ENCODE peak calls at places on chromosomes 4 and X, in eight cellular contexts. T is breast epithelium, L is A549, P is transverse colon, S is uterus, M is heart left ventricle, Z is ovary, R is suprapubic skin. Q is an unnamed sample.

GRCh38 chrX:38375888-38376287 is 23.5 kb downstream of the OTC start:
- DNase-seq in T (no peak), L (peak), P (no peak), S (no peak), M (no peak), Z (no peak), R (no peak), Q (no peak)

GRCh38 chr4:105246712-105247111 is 100.0 kb downstream of the TET2 start:
- DNase-seq in T (no peak), L (no peak), P (no peak), S (peak), M (no peak), Z (no peak), R (no peak), Q (no peak)

GRCh38 chrX:17610788-17611187 is 126.5 kb upstream of the SCML1 start:
- DNase-seq in T (no peak), L (no peak), P (no peak), S (no peak), M (no peak), Z (no peak), R (no peak), Q (no peak)

GRCh38 chr4:83207497-83208105 is 77.0 kb downstream of the COQ2 start:
- DNase-seq in T (no peak), L (peak), P (peak), S (no peak), M (no peak), Z (no peak), R (no peak), Q (no peak)

GRCh38 chrX:54248309-54248708 is 65.3 kb upstream of the FAM120C start:
- DNase-seq in T (no peak), L (peak), P (no peak), S (no peak), M (no peak), Z (no peak), R (no peak), Q (no peak)

GRCh38 chr4:91454111-91454510 is 849.7 kb upstream of the GRID2 start:
- DNase-seq in T (no peak), L (no peak), P (no peak), S (no peak), M (no peak), Z (no peak), R (no peak), Q (no peak)

GRCh38 chr4:151721466-151721865 is 39.3 kb downstream of the GATB start:
- DNase-seq in T (no peak), L (no peak), P (no peak), S (peak), M (no peak), Z (no peak), R (no peak), Q (no peak)

GRCh38 chr4:89590102-89590501 is 246.9 kb downstream of the SNCA start:
- DNase-seq in T (no peak), L (no peak), P (no peak), S (no peak), M (no peak), Z (no peak), R (no peak), Q (no peak)

GRCh38 chrX:15142084-15142715 is 127.7 kb downstream of the ASB9 start:
- DNase-seq in T (no peak), L (no peak), P (no peak), S (no peak), M (no peak), Z (no peak), R (no peak), Q (no peak)

GRCh38 chr4:151304755-151305154 is 20.6 kb downstream of the SH3D19 start:
- DNase-seq in T (no peak), L (peak), P (no peak), S (no peak), M (no peak), Z (no peak), R (no peak), Q (no peak)

GRCh38 chrX:149638860-149639259 is 7.3 kb upstream of the TMEM185A start:
- DNase-seq in T (no peak), L (no peak), P (no peak), S (no peak), M (no peak), Z (no peak), R (no peak), Q (no peak)

GRCh38 chr4:173494013-173494970 is 35.7 kb downstream of the HAND2 start:
- DNase-seq in T (no peak), L (peak), P (peak), S (peak), M (peak), Z (peak), R (no peak), Q (peak)

GRCh38 chrX:44343412-44343942 is at the start of gene EFHC2:
- DNase-seq in T (peak), L (peak), P (peak), S (peak), M (peak), Z (peak), R (peak), Q (no peak)

GRCh38 chrX:130125090-130125489 is 14.8 kb upstream of the ELF4 start:
- DNase-seq in T (peak), L (no peak), P (peak), S (peak), M (peak), Z (no peak), R (no peak), Q (no peak)

GRCh38 chr4:82787342-82787741 is 11.3 kb downstream of the SCD5 start:
- DNase-seq in T (no peak), L (no peak), P (no peak), S (no peak), M (no peak), Z (no peak), R (no peak), Q (no peak)

GRCh38 chr4:121050251-121050650 is 22.1 kb downstream of the NDNF start:
- DNase-seq in T (no peak), L (no peak), P (no peak), S (no peak), M (no peak), Z (no peak), R (no peak), Q (no peak)

GRCh38 chr4:27861381-27861787 is 1000.7 kb downstream of the STIM2 start:
- DNase-seq in T (no peak), L (peak), P (no peak), S (no peak), M (no peak), Z (no peak), R (no peak), Q (peak)

GRCh38 chrX:152907084-152907651 is 9.3 kb downstream of the ZNF185 start:
- DNase-seq in T (no peak), L (no peak), P (no peak), S (peak), M (no peak), Z (no peak), R (no peak), Q (no peak)

GRCh38 chrX:2401201-2401589 is 99.6 kb downstream of the DHRSX start:
- DNase-seq in T (no peak), L (no peak), P (no peak), S (no peak), M (no peak), Z (no peak), R (peak), Q (no peak)
- H3K27ac ChIP-seq in T (peak), L (no peak), P (no peak), S (no peak), M (peak), Z (no peak), R (peak), Q (no peak)

DNA sequence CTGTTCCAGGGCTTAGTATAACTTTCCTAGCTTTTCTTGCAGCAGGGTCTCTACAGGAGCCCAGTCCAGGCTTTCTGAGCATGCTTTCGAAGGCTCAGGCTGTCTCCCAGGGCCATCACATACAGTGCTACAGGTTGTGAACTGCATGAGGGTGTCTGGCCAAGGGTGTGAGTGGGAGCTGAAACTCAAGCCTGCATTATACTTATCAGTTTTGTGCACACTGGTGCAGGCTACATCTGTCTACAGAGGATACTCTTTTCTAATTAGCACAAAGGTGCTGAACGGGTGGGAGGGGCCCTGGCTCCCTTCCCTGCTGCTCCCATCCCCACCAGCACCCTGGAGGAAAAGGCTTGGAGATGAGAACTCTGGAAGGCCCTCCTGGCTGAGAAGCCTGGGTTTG is 68.3 kb downstream of the EFNB1 start:
- DNase-seq in T (no peak), L (no peak), P (no peak), S (no peak), M (no peak), Z (no peak), R (no peak), Q (no peak)
- TF ChIP-seq POLR2A in T (no peak), L (no peak), P (no peak), S (no peak), M (no peak), Z (no peak), R (no peak), Q (no peak)

DNA sequence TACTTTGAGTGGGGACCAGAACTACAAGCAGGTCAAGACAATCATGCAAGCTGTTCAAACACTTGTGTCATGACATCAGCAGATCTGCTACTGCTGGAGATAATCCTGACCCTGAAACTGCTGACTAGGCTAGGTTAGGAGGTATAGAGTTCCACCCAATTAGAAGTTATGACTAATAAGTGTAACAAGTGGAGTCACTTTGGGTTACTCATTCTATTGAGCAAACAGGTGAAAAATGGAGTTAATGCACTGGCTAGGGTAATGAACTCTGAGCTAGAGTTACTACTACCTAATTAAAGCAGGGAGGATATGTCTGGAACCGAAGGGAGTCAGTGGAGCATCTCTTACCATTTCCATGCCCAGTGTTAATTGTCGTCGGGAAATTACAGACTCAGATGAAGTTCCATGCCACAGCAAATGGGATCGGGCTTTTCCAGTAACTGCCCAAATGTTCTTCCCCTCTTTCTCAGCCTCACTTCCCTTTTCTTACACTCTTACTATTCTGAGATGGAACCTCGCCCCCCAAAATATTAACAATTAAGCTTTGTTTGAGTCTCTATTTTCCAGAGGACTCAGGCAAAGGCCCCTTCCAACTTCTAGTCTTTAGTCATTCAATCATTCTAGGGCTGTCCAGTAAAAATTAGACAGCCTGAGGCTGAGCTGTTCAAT is 19.8 kb upstream of the MANBA start:
- DNase-seq in T (no peak), L (peak), P (no peak), S (no peak), M (no peak), Z (no peak), R (no peak), Q (no peak)
- H3K4me3 ChIP-seq in T (no peak), L (no peak), P (no peak), S (no peak), M (no peak), Z (no peak), R (no peak), Q (no peak)

DNA sequence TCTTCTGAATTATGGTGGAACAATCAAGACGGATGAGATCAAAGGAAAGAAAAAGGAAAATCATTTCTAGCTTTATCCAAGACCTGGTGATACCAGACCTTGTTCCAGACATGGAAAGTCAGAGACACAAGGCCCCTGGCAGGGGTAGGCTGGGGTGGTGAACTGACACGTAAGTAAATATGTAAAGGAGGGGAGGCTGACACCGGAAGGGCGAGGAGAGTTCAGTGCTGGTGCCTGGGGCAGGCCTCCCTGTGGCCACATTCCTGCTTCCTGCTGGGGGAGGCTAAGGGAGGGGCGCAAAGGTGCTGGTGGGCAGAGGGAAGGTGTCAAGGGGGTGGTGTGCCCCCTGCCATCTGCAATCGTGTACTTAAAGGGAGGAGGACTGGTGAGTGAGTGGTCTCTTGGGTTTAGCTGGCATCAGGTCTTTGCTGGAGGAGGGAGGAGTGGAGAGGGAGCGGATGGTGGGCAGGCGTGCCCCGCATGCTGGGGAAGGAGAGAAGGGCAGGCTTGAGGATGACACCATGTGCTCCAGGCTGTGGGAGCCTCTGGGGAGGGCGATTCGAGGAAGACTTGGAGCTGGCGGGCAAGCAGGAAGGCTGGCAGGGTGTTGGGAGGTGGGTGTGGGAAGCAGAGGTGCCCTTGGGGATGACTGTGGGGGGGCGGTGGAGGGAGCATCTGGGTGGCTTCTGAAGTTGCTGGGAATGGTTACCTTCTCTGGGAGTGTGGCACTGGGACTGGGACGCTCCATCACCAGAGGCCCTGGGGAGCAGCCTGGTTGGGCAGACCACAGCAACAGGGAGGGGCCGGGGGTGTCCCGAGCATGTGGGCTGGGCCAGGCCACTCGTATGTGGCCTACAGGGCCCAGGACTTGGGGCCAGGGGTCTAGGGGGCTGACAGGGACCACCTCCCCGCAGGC is 30.6 kb upstream of the AFAP1 start:
- DNase-seq in T (no peak), L (peak), P (peak), S (no peak), M (no peak), Z (no peak), R (no peak), Q (peak)
- H3K27ac ChIP-seq in T (peak), L (peak), P (peak), S (peak), M (peak), Z (peak), R (peak), Q (peak)

GRCh38 chr4:126779446-126780166 is 853.2 kb upstream of the INTU start:
- DNase-seq in T (no peak), L (no peak), P (no peak), S (no peak), M (no peak), Z (no peak), R (no peak), Q (peak)

GRCh38 chr4:126779001-126779400 is 853.8 kb upstream of the INTU start:
- DNase-seq in T (no peak), L (no peak), P (no peak), S (no peak), M (no peak), Z (no peak), R (no peak), Q (no peak)

GRCh38 chr4:126777649-126778048 is 855.1 kb upstream of the INTU start:
- DNase-seq in T (no peak), L (no peak), P (no peak), S (no peak), M (no peak), Z (no peak), R (no peak), Q (no peak)

GRCh38 chr4:126776361-126776760 is 856.4 kb upstream of the INTU start:
- DNase-seq in T (no peak), L (no peak), P (no peak), S (no peak), M (no peak), Z (no peak), R (no peak), Q (no peak)

GRCh38 chr4:126778348-126778747 is 854.4 kb upstream of the INTU start:
- DNase-seq in T (no peak), L (no peak), P (no peak), S (no peak), M (no peak), Z (no peak), R (no peak), Q (no peak)
- TF ChIP-seq POLR2A in T (no peak), L (no peak), P (no peak), S (no peak), M (no peak), Z (no peak), R (no peak), Q (no peak)